ENCODE peak calls at places on chromosomes 12 and 14, in eight cellular contexts. One of them, this sample, is unnamed.

GRCh38 chr12:131988054-131988796 is 38.5 kb downstream of the EP400 start:
- DNase-seq in HCT116: no peak
- DNase-seq in GM12878: no peak
- DNase-seq in SK-N-SH: no peak
- DNase-seq in HepG2: no peak
- DNase-seq in GM23338: no peak
- DNase-seq in K562: no peak
- DNase-seq in Panc1: no peak
- DNase-seq in this sample: no peak

GRCh38 chr14:32405856-32406255 is 76.8 kb downstream of the AKAP6 start:
- DNase-seq in HCT116: no peak
- DNase-seq in GM12878: no peak
- DNase-seq in SK-N-SH: no peak
- DNase-seq in HepG2: no peak
- DNase-seq in GM23338: peak; percentile 22
- DNase-seq in K562: no peak
- DNase-seq in Panc1: no peak
- DNase-seq in this sample: no peak

GRCh38 chr12:111602348-111602747 is 3.2 kb upstream of the ATXN2 start:
- DNase-seq in HCT116: no peak
- DNase-seq in GM12878: no peak
- DNase-seq in SK-N-SH: no peak
- DNase-seq in HepG2: no peak
- DNase-seq in GM23338: no peak
- DNase-seq in K562: no peak
- DNase-seq in Panc1: no peak
- DNase-seq in this sample: no peak

GRCh38 chr14:81727243-81727642 is 193.6 kb upstream of the SEL1L start:
- DNase-seq in HCT116: no peak
- DNase-seq in GM12878: no peak
- DNase-seq in SK-N-SH: no peak
- DNase-seq in HepG2: no peak
- DNase-seq in GM23338: no peak
- DNase-seq in K562: no peak
- DNase-seq in Panc1: no peak
- DNase-seq in this sample: no peak

GRCh38 chr14:59308706-59309105 is 120.2 kb downstream of the DAAM1 start:
- DNase-seq in HCT116: no peak
- DNase-seq in GM12878: no peak
- DNase-seq in SK-N-SH: no peak
- DNase-seq in HepG2: no peak
- DNase-seq in GM23338: no peak
- DNase-seq in K562: no peak
- DNase-seq in Panc1: no peak
- DNase-seq in this sample: no peak

GRCh38 chr14:60736494-60736893 is 1.9 kb downstream of the MNAT1 start:
- DNase-seq in HCT116: no peak
- DNase-seq in GM12878: no peak
- DNase-seq in SK-N-SH: no peak
- DNase-seq in HepG2: peak; percentile 71
- DNase-seq in GM23338: peak; percentile 37
- DNase-seq in K562: no peak
- DNase-seq in Panc1: no peak
- DNase-seq in this sample: no peak

GRCh38 chr14:79424462-79424861 is 786.8 kb downstream of the DIO2 start:
- DNase-seq in HCT116: no peak
- DNase-seq in GM12878: no peak
- DNase-seq in SK-N-SH: no peak
- DNase-seq in HepG2: no peak
- DNase-seq in GM23338: no peak
- DNase-seq in K562: no peak
- DNase-seq in Panc1: no peak
- DNase-seq in this sample: no peak

GRCh38 chr12:132285991-132286681 is 43.3 kb downstream of the GALNT9 start:
- DNase-seq in HCT116: no peak
- DNase-seq in GM12878: no peak
- DNase-seq in SK-N-SH: peak; percentile 62
- DNase-seq in HepG2: peak; percentile 35
- DNase-seq in GM23338: peak; percentile 48
- DNase-seq in K562: no peak
- DNase-seq in Panc1: no peak
- DNase-seq in this sample: no peak

GRCh38 chr12:65308001-65308400 is 29.5 kb downstream of the MSRB3 start:
- DNase-seq in HCT116: no peak
- DNase-seq in GM12878: no peak
- DNase-seq in SK-N-SH: no peak
- DNase-seq in HepG2: no peak
- DNase-seq in GM23338: no peak
- DNase-seq in K562: no peak
- DNase-seq in Panc1: no peak
- DNase-seq in this sample: no peak

GRCh38 chr12:57592551-57593165 is 1.7 kb downstream of the PIP4K2C start:
- DNase-seq in HCT116: no peak
- DNase-seq in GM12878: no peak
- DNase-seq in SK-N-SH: no peak
- DNase-seq in HepG2: no peak
- DNase-seq in GM23338: no peak
- DNase-seq in K562: no peak
- DNase-seq in Panc1: no peak
- DNase-seq in this sample: no peak

GRCh38 chr14:48788771-48789170 is 797.4 kb downstream of the RPS29 start:
- DNase-seq in HCT116: no peak
- DNase-seq in GM12878: no peak
- DNase-seq in SK-N-SH: no peak
- DNase-seq in HepG2: no peak
- DNase-seq in GM23338: no peak
- DNase-seq in K562: no peak
- DNase-seq in Panc1: no peak
- DNase-seq in this sample: no peak

GRCh38 chr12:98062464-98063245 is 452.7 kb upstream of the TMPO start:
- DNase-seq in HCT116: no peak
- DNase-seq in GM12878: no peak
- DNase-seq in SK-N-SH: no peak
- DNase-seq in HepG2: no peak
- DNase-seq in GM23338: no peak
- DNase-seq in K562: no peak
- DNase-seq in Panc1: no peak
- DNase-seq in this sample: no peak

GRCh38 chr12:64457036-64457435 is 5.1 kb downstream of the TBK1 start:
- DNase-seq in HCT116: no peak
- DNase-seq in GM12878: no peak
- DNase-seq in SK-N-SH: no peak
- DNase-seq in HepG2: no peak
- DNase-seq in GM23338: no peak
- DNase-seq in K562: peak; percentile 46
- DNase-seq in Panc1: no peak
- DNase-seq in this sample: no peak

GRCh38 chr12:53952335-53952694 is 2.4 kb upstream of the HOXC12 start:
- DNase-seq in HCT116: no peak
- DNase-seq in GM12878: no peak
- DNase-seq in SK-N-SH: peak; percentile 64
- DNase-seq in HepG2: no peak
- DNase-seq in GM23338: peak; percentile 54
- DNase-seq in K562: no peak
- DNase-seq in Panc1: no peak
- DNase-seq in this sample: no peak

GRCh38 chr14:32104803-32105202 is 27.7 kb downstream of the ARHGAP5 start:
- DNase-seq in HCT116: no peak
- DNase-seq in GM12878: no peak
- DNase-seq in SK-N-SH: no peak
- DNase-seq in HepG2: no peak
- DNase-seq in GM23338: no peak
- DNase-seq in K562: no peak
- DNase-seq in Panc1: no peak
- DNase-seq in this sample: no peak

GRCh38 chr14:103746706-103747105 is 31.1 kb downstream of the ZFYVE21 start:
- DNase-seq in HCT116: no peak
- DNase-seq in GM12878: no peak
- DNase-seq in SK-N-SH: no peak
- DNase-seq in HepG2: no peak
- DNase-seq in GM23338: no peak
- DNase-seq in K562: no peak
- DNase-seq in Panc1: no peak
- DNase-seq in this sample: no peak

GRCh38 chr12:74903522-74903921 is 306.1 kb downstream of the KCNC2 start:
- DNase-seq in HCT116: peak; percentile 13
- DNase-seq in GM12878: no peak
- DNase-seq in SK-N-SH: no peak
- DNase-seq in HepG2: peak; percentile 9
- DNase-seq in GM23338: peak; percentile 77
- DNase-seq in K562: no peak
- DNase-seq in Panc1: no peak
- DNase-seq in this sample: no peak

GRCh38 chr14:35277179-35277578 is 15.0 kb upstream of the PSMA6 start:
- DNase-seq in HCT116: no peak
- DNase-seq in GM12878: no peak
- DNase-seq in SK-N-SH: no peak
- DNase-seq in HepG2: no peak
- DNase-seq in GM23338: peak; percentile 12
- DNase-seq in K562: no peak
- DNase-seq in Panc1: no peak
- DNase-seq in this sample: no peak

GRCh38 chr12:57216014-57216891 is at the start of gene NXPH4:
- DNase-seq in HCT116: no peak
- DNase-seq in GM12878: no peak
- DNase-seq in SK-N-SH: peak; percentile 79
- DNase-seq in HepG2: no peak
- DNase-seq in GM23338: peak; percentile 86
- DNase-seq in K562: peak; percentile 95
- DNase-seq in Panc1: no peak
- DNase-seq in this sample: no peak

GRCh38 chr12:105252901-105253300 is 16.9 kb upstream of the APPL2 start:
- DNase-seq in HCT116: no peak
- DNase-seq in GM12878: no peak
- DNase-seq in SK-N-SH: no peak
- DNase-seq in HepG2: no peak
- DNase-seq in GM23338: no peak
- DNase-seq in K562: no peak
- DNase-seq in Panc1: no peak
- DNase-seq in this sample: no peak

GRCh38 chr12:50065726-50066310 is 8.4 kb downstream of the ASIC1 start:
- DNase-seq in HCT116: no peak
- DNase-seq in GM12878: no peak
- DNase-seq in SK-N-SH: no peak
- DNase-seq in HepG2: no peak
- DNase-seq in GM23338: no peak
- DNase-seq in K562: no peak
- DNase-seq in Panc1: no peak
- DNase-seq in this sample: no peak

GRCh38 chr12:65561798-65562382 is 262.4 kb upstream of the HMGA2 start:
- DNase-seq in HCT116: no peak
- DNase-seq in GM12878: no peak
- DNase-seq in SK-N-SH: no peak
- DNase-seq in HepG2: no peak
- DNase-seq in GM23338: no peak
- DNase-seq in K562: no peak
- DNase-seq in Panc1: no peak
- DNase-seq in this sample: no peak

GRCh38 chr12:51848843-51849735 is 571 bp upstream of the FIGNL2 start:
- DNase-seq in HCT116: no peak
- DNase-seq in GM12878: no peak
- DNase-seq in SK-N-SH: peak; percentile 96
- DNase-seq in HepG2: no peak
- DNase-seq in GM23338: peak; percentile 76
- DNase-seq in K562: peak; percentile 83
- DNase-seq in Panc1: no peak
- DNase-seq in this sample: no peak

GRCh38 chr14:36835145-36835544 is 173.5 kb downstream of the PAX9 start:
- DNase-seq in HCT116: no peak
- DNase-seq in GM12878: no peak
- DNase-seq in SK-N-SH: no peak
- DNase-seq in HepG2: no peak
- DNase-seq in GM23338: no peak
- DNase-seq in K562: no peak
- DNase-seq in Panc1: no peak
- DNase-seq in this sample: no peak
- TF ChIP-seq REST in HCT116: no peak
- TF ChIP-seq REST in GM12878: no peak
- TF ChIP-seq REST in SK-N-SH: no peak
- TF ChIP-seq REST in HepG2: no peak
- TF ChIP-seq REST in GM23338: no peak
- TF ChIP-seq REST in K562: no peak
- TF ChIP-seq REST in Panc1: no peak
- TF ChIP-seq REST in this sample: no peak

GRCh38 chr14:68929623-68930307 is 49.3 kb downstream of the ACTN1 start:
- DNase-seq in HCT116: no peak
- DNase-seq in GM12878: no peak
- DNase-seq in SK-N-SH: no peak
- DNase-seq in HepG2: peak; percentile 28
- DNase-seq in GM23338: no peak
- DNase-seq in K562: no peak
- DNase-seq in Panc1: no peak
- DNase-seq in this sample: no peak
- TF ChIP-seq POLR2AphosphoS5 in HCT116: no peak
- TF ChIP-seq POLR2AphosphoS5 in GM12878: no peak
- TF ChIP-seq POLR2AphosphoS5 in SK-N-SH: no peak
- TF ChIP-seq POLR2AphosphoS5 in HepG2: no peak
- TF ChIP-seq POLR2AphosphoS5 in GM23338: no peak
- TF ChIP-seq POLR2AphosphoS5 in K562: no peak
- TF ChIP-seq POLR2AphosphoS5 in Panc1: no peak
- TF ChIP-seq POLR2AphosphoS5 in this sample: no peak

DNA sequence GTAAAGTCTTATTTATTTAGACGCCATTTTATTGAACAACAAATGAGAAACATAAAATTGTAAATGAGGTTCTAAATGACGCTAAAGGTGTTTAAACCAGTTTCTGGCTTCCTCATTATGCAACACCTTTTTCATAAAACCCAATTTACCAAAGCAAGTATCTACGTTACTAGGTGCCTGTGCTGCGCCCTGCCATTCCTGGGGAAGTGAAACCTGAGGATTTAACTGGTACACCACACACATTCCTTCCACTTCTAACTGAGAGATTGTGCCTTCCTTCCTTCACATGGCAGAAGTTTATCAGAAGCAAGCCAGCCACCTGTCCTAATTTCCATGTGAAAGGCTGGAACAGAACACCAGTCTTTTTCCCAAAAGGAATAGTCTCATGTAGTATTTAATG is 40.3 kb upstream of the GCH1 start:
- DNase-seq in HCT116: no peak
- DNase-seq in GM12878: no peak
- DNase-seq in SK-N-SH: no peak
- DNase-seq in HepG2: no peak
- DNase-seq in GM23338: peak; percentile 41
- DNase-seq in K562: no peak
- DNase-seq in Panc1: no peak
- DNase-seq in this sample: peak; percentile 10
- TF ChIP-seq REST in HCT116: no peak
- TF ChIP-seq REST in GM12878: no peak
- TF ChIP-seq REST in SK-N-SH: no peak
- TF ChIP-seq REST in HepG2: no peak
- TF ChIP-seq REST in GM23338: no peak
- TF ChIP-seq REST in K562: no peak
- TF ChIP-seq REST in Panc1: no peak
- TF ChIP-seq REST in this sample: no peak

DNA sequence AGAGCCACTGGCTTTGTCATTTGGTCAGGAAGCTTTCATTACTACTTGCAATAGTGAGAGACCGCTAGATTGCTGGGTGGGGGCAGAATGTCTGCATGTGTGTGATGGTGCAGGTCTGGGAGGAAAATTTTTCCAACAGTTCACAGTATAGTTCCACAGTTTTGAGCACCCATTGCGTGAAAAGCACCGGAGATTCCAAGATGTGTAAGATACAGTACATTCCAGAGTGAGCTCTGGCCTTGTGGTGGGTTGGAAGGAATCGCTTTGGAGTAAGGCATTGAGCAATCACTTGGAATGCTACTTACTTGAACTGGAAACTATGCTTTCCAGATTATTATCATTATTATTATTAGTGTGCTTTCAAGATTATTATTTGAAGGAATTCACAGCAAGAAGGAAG is 47.6 kb upstream of the FRMD6 start:
- DNase-seq in HCT116: no peak
- DNase-seq in GM12878: no peak
- DNase-seq in SK-N-SH: no peak
- DNase-seq in HepG2: no peak
- DNase-seq in GM23338: no peak
- DNase-seq in K562: no peak
- DNase-seq in Panc1: no peak
- DNase-seq in this sample: no peak
- TF ChIP-seq POLR2AphosphoS5 in HCT116: no peak
- TF ChIP-seq POLR2AphosphoS5 in GM12878: no peak
- TF ChIP-seq POLR2AphosphoS5 in SK-N-SH: peak; percentile 26
- TF ChIP-seq POLR2AphosphoS5 in HepG2: no peak
- TF ChIP-seq POLR2AphosphoS5 in GM23338: no peak
- TF ChIP-seq POLR2AphosphoS5 in K562: no peak
- TF ChIP-seq POLR2AphosphoS5 in Panc1: no peak
- TF ChIP-seq POLR2AphosphoS5 in this sample: no peak